ENCODE peak calls at places on chromosomes 3 and 15, in seven cellular contexts. One of them, this sample, is unnamed.
A peak's percentile ranks its signal among the peaks of the same experiment; 100 is the strongest.

GRCh38 chr3:171328419-171329082 is 131.7 kb downstream of the TNIK start:
- DNase-seq in transverse colon: peak; percentile 62
- DNase-seq in naive thymus-derived CD8-positive, alpha-beta T cell: peak; percentile 70
- DNase-seq in aorta: no peak
- DNase-seq in HT1080: peak; percentile 70
- DNase-seq in Caco-2: peak; percentile 30
- DNase-seq in iris pigment epithelial cell: peak; percentile 20
- DNase-seq in this sample: peak; percentile 21

GRCh38 chr3:79086514-79086913 is 681.3 kb downstream of the ROBO1 start:
- DNase-seq in naive thymus-derived CD8-positive, alpha-beta T cell: peak; percentile 25
- DNase-seq in Caco-2: peak; percentile 67
- DNase-seq in aorta: no peak
- DNase-seq in transverse colon: peak; percentile 20
- DNase-seq in iris pigment epithelial cell: peak; percentile 61
- DNase-seq in HT1080: peak; percentile 54
- DNase-seq in this sample: peak; percentile 0

GRCh38 chr3:190322604-190323240 is 476 bp upstream of the CLDN1 start:
- DNase-seq in aorta: no peak
- DNase-seq in transverse colon: no peak
- DNase-seq in HT1080: no peak
- DNase-seq in Caco-2: no peak
- DNase-seq in iris pigment epithelial cell: peak; percentile 37
- DNase-seq in naive thymus-derived CD8-positive, alpha-beta T cell: no peak
- DNase-seq in this sample: no peak

GRCh38 chr15:43249699-43250203 is 17.0 kb downstream of the TGM5 start:
- DNase-seq in iris pigment epithelial cell: peak; percentile 77
- DNase-seq in naive thymus-derived CD8-positive, alpha-beta T cell: no peak
- DNase-seq in transverse colon: no peak
- DNase-seq in aorta: no peak
- DNase-seq in HT1080: peak; percentile 96
- DNase-seq in Caco-2: no peak
- DNase-seq in this sample: no peak

GRCh38 chr3:52057806-52058099 is 1.4 kb upstream of the DUSP7 start:
- DNase-seq in naive thymus-derived CD8-positive, alpha-beta T cell: peak; percentile 4
- DNase-seq in iris pigment epithelial cell: no peak
- DNase-seq in transverse colon: no peak
- DNase-seq in HT1080: no peak
- DNase-seq in Caco-2: no peak
- DNase-seq in aorta: no peak
- DNase-seq in this sample: no peak

GRCh38 chr3:50256978-50257890 is 11.7 kb upstream of the SEMA3B start:
- DNase-seq in naive thymus-derived CD8-positive, alpha-beta T cell: no peak
- DNase-seq in HT1080: peak; percentile 52
- DNase-seq in aorta: peak; percentile 56
- DNase-seq in Caco-2: peak; percentile 72
- DNase-seq in iris pigment epithelial cell: no peak
- DNase-seq in transverse colon: peak; percentile 64
- DNase-seq in this sample: peak; percentile 74

GRCh38 chr15:41072013-41072412 is 44.1 kb downstream of the INO80 start:
- DNase-seq in naive thymus-derived CD8-positive, alpha-beta T cell: no peak
- DNase-seq in Caco-2: no peak
- DNase-seq in HT1080: no peak
- DNase-seq in transverse colon: no peak
- DNase-seq in iris pigment epithelial cell: no peak
- DNase-seq in aorta: no peak
- DNase-seq in this sample: no peak

GRCh38 chr3:105867690-105868449 is 942 bp downstream of the CBLB start:
- DNase-seq in iris pigment epithelial cell: no peak
- DNase-seq in aorta: no peak
- DNase-seq in HT1080: peak; percentile 7
- DNase-seq in Caco-2: no peak
- DNase-seq in naive thymus-derived CD8-positive, alpha-beta T cell: peak; percentile 39
- DNase-seq in transverse colon: no peak
- DNase-seq in this sample: no peak

GRCh38 chr3:50474717-50475116 is 28.7 kb downstream of the CACNA2D2 start:
- DNase-seq in iris pigment epithelial cell: peak; percentile 58
- DNase-seq in Caco-2: no peak
- DNase-seq in naive thymus-derived CD8-positive, alpha-beta T cell: no peak
- DNase-seq in transverse colon: no peak
- DNase-seq in aorta: no peak
- DNase-seq in HT1080: peak; percentile 59
- DNase-seq in this sample: no peak

This sample was measured in HuH-7.